ENCODE peak calls at places on chromosomes 13 and 19, in eight cellular contexts. X, B, L, W, O, Q, P and U are unnamed samples.

GRCh38 chr19:47066376-47067214 is 18.2 kb upstream of the TMEM160 start:
- DNase-seq in X (no peak), B (no peak), L (no peak), W (no peak), O (no peak), Q (no peak), P (no peak), U (no peak)

GRCh38 chr19:31742249-31742648 is 393.0 kb upstream of the TSHZ3 start:
- DNase-seq in X (no peak), B (no peak), L (no peak), W (no peak), O (no peak), Q (no peak), P (no peak), U (no peak)

GRCh38 chr19:10404888-10405808 is 1.8 kb upstream of the CDC37 start:
- DNase-seq in X (no peak), B (no peak), L (no peak), W (no peak), O (no peak), Q (no peak), P (no peak), U (no peak)

GRCh38 chr13:67355791-67356190 is 125.7 kb upstream of the PCDH9 start:
- DNase-seq in X (no peak), B (no peak), L (no peak), W (no peak), O (no peak), Q (no peak), P (no peak), U (no peak)

GRCh38 chr13:70544706-70545105 is 436.5 kb upstream of the KLHL1 start:
- DNase-seq in X (no peak), B (no peak), L (no peak), W (no peak), O (no peak), Q (no peak), P (no peak), U (no peak)

GRCh38 chr13:58855283-58855682 is 1223.7 kb downstream of the PCDH17 start:
- DNase-seq in X (no peak), B (no peak), L (no peak), W (no peak), O (peak; percentile 34), Q (peak; percentile 17), P (no peak), U (no peak)

GRCh38 chr19:16619456-16619855 is 8.5 kb downstream of the MED26 start:
- DNase-seq in X (no peak), B (no peak), L (no peak), W (no peak), O (no peak), Q (no peak), P (no peak), U (no peak)

GRCh38 chr13:23928985-23929384 is 31.7 kb upstream of the C1QTNF9B start:
- DNase-seq in X (no peak), B (no peak), L (no peak), W (no peak), O (peak; percentile 50), Q (peak; percentile 79), P (no peak), U (no peak)

GRCh38 chr13:113453962-113454361 is 674 bp upstream of the ADPRHL1 start:
- DNase-seq in X (no peak), B (no peak), L (no peak), W (no peak), O (no peak), Q (no peak), P (no peak), U (no peak)

GRCh38 chr13:75771818-75772217 is 135.7 kb downstream of the LMO7 start:
- DNase-seq in X (no peak), B (no peak), L (no peak), W (no peak), O (no peak), Q (peak; percentile 43), P (no peak), U (no peak)

GRCh38 chr13:94080527-94080926 is 399.0 kb downstream of the DCT start:
- DNase-seq in X (no peak), B (no peak), L (no peak), W (no peak), O (no peak), Q (no peak), P (no peak), U (no peak)

GRCh38 chr19:43812689-43813088 is 10.4 kb upstream of the LYPD5 start:
- DNase-seq in X (no peak), B (no peak), L (no peak), W (no peak), O (no peak), Q (no peak), P (no peak), U (no peak)

GRCh38 chr19:33311326-33311682 is 9.0 kb upstream of the CEBPA start:
- DNase-seq in X (no peak), B (no peak), L (no peak), W (no peak), O (no peak), Q (no peak), P (no peak), U (peak; percentile 60)